ENCODE peak calls at places on chromosomes 13 and 19, in six cellular contexts. C is mammary epithelial cell, A is heart right ventricle, W is tibial artery, U is heart left ventricle, T is upper lobe of right lung. K is an unnamed sample.

GRCh38 chr19:55283548-55284393 is at the start of gene BRSK1:
- DNase-seq in A (peak; percentile 72), U (peak; percentile 68), W (no peak), T (no peak), C (no peak), K (peak; percentile 84)

GRCh38 chr13:101327844-101328243 is 88.5 kb downstream of the NALCN start:
- DNase-seq in C (no peak), W (no peak), U (no peak), T (no peak), A (no peak), K (no peak)

GRCh38 chr19:7112675-7113074 is 43.2 kb downstream of the ZNF557 start:
- DNase-seq in T (no peak), U (no peak), W (no peak), A (no peak), C (no peak), K (no peak)

GRCh38 chr13:30581582-30581981 is 36.1 kb upstream of the USPL1 start:
- DNase-seq in C (no peak), U (no peak), W (no peak), A (no peak), T (no peak), K (peak; percentile 30)

GRCh38 chr13:51768378-51768921 is 35.5 kb downstream of the DHRS12 start:
- DNase-seq in A (no peak), W (no peak), T (no peak), C (no peak), U (no peak), K (no peak)

GRCh38 chr19:8084152-8084551 is 31.6 kb downstream of the CCL25 start:
- DNase-seq in U (no peak), C (no peak), T (no peak), W (no peak), A (no peak), K (no peak)

GRCh38 chr19:45958763-45959516 is 14.7 kb downstream of the NOVA2 start:
- DNase-seq in U (no peak), C (no peak), T (no peak), A (no peak), W (no peak), K (no peak)

GRCh38 chr13:96041326-96042092 is 11.7 kb downstream of the UGGT2 start:
- DNase-seq in W (no peak), U (no peak), A (no peak), T (no peak), C (no peak), K (no peak)

GRCh38 chr19:33558846-33559245 is 37.3 kb upstream of the PEPD start:
- DNase-seq in C (peak; percentile 3), U (no peak), T (peak; percentile 26), A (no peak), W (no peak), K (no peak)

GRCh38 chr19:13797870-13798269 is 2.6 kb downstream of the ZSWIM4 start:
- DNase-seq in T (no peak), U (no peak), C (peak; percentile 80), A (no peak), W (no peak), K (no peak)

GRCh38 chr13:104837756-104838155 is 1697.7 kb downstream of the EFNB2 start:
- DNase-seq in A (no peak), T (no peak), W (no peak), U (no peak), C (no peak), K (no peak)

GRCh38 chr19:58330458-58330857 is 3.7 kb downstream of the ZSCAN22 start:
- DNase-seq in W (no peak), C (peak; percentile 83), U (no peak), T (no peak), A (no peak), K (no peak)

GRCh38 chr19:53903055-53903680 is 5.9 kb upstream of the CACNG7 start:
- DNase-seq in C (peak; percentile 57), U (no peak), T (no peak), W (no peak), A (peak; percentile 26), K (peak; percentile 91)

GRCh38 chr13:110885966-110886365 is 28.9 kb downstream of the ANKRD10 start:
- DNase-seq in A (no peak), T (no peak), C (no peak), W (no peak), U (no peak), K (no peak)
- TF ChIP-seq CTCF in A (no peak), T (no peak), C (no peak), W (no peak), U (no peak), K (peak; percentile 2)

GRCh38 chr13:24685314-24685713 is 5.1 kb downstream of the ATP12A start:
- DNase-seq in W (no peak), U (no peak), A (no peak), T (no peak), C (no peak), K (no peak)

GRCh38 chr13:24683833-24684599 is 3.8 kb downstream of the ATP12A start:
- DNase-seq in U (peak; percentile 50), A (peak; percentile 43), C (peak; percentile 30), W (no peak), T (peak; percentile 78), K (peak; percentile 64)

GRCh38 chr13:24683370-24683769 is 3.2 kb downstream of the ATP12A start:
- DNase-seq in W (no peak), C (no peak), U (no peak), T (no peak), A (no peak), K (no peak)

GRCh38 chr13:24682353-24682752 is 2.1 kb downstream of the ATP12A start:
- DNase-seq in U (no peak), C (no peak), T (no peak), A (no peak), W (no peak), K (no peak)

DNA sequence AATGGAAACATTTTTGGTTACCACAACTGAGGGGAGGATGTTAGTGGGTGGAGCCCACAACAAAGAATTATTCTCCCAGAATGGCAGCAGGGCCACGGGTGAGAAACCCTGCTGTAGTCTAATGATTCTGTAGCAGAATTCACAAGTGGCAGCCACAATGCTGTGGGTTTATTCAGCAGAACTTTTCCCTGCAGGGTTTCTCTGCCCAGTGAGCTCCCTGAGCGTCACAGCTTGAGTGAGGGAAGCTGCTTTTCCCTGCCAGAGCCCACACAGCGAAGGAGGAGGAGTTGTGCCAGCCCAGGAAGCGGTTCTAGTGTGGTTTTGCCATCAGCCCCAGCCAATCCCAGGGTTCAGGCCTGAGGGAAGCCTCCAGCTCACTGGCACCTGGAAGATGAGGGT is 4.4 kb downstream of the ATP12A start:
- DNase-seq in A (no peak), C (peak; percentile 62), T (no peak), W (no peak), U (no peak), K (peak; percentile 49)
- H3K27ac ChIP-seq in A (no peak overlapping the region), C (peak overlapping the region; percentile 18), T (no peak overlapping the region), W (no peak overlapping the region), U (no peak overlapping the region), K (no peak overlapping the region)

GRCh38 chr19:42206871-42207755 is 10.4 kb downstream of the DEDD2 start:
- DNase-seq in T (no peak), W (no peak), C (peak; percentile 71), U (no peak), A (no peak), K (no peak)

GRCh38 chr19:42203700-42204099 is 13.8 kb downstream of the DEDD2 start:
- DNase-seq in W (no peak), A (no peak), U (no peak), C (no peak), T (no peak), K (no peak)

GRCh38 chr19:42201489-42202289 is 15.8 kb downstream of the DEDD2 start:
- DNase-seq in U (peak; percentile 43), T (peak; percentile 84), W (peak; percentile 73), C (no peak), A (no peak), K (no peak)

GRCh38 chr19:42202290-42202867 is 15.1 kb downstream of the DEDD2 start:
- DNase-seq in W (no peak), A (no peak), U (no peak), T (no peak), C (no peak), K (no peak)

DNA sequence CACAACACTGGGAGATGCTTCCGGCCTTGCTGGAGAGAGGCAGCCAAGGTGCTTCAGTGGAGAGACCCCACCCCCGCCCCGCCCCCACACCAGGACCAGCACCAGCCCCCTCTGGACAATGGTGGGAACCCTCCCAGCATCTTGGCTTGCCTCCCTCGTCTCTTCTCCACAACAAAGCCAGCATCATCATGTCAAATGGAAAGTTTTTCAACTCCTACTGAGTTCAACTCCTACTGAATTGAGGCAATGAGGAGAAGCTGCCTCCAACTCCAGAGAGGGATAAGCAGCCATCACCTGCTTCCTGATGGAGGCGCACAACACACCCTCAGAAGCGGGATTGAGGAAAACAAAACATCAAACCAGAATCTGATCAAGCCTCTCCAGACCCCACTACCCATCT is 12.8 kb downstream of the DEDD2 start:
- DNase-seq in C (no peak), T (no peak), U (no peak), W (no peak), A (no peak), K (no peak)
- H3K36me3 ChIP-seq in C (peaks cover 19% of the 10 kb centered on the region), T (peaks cover 75% of the 10 kb centered on the region), U (no peaks in the 10 kb centered on the region), W (peaks cover 94% of the 10 kb centered on the region), A (peaks cover 5% of the 10 kb centered on the region), K (peaks cover 40% of the 10 kb centered on the region)

GRCh38 chr13:103263448-103263847 is 197.2 kb upstream of the SLC10A2 start:
- DNase-seq in U (no peak), A (no peak), W (no peak), T (no peak), C (no peak), K (no peak)
- TF ChIP-seq CTCF in U (no peak), A (no peak), W (no peak), T (no peak), C (no peak), K (no peak)

GRCh38 chr19:3402631-3403443 is 36.5 kb downstream of the NFIC start:
- DNase-seq in U (no peak), C (no peak), T (no peak), A (no peak), W (no peak), K (no peak)

GRCh38 chr19:3406571-3407111 is 40.3 kb downstream of the NFIC start:
- DNase-seq in C (no peak), A (no peak), W (no peak), T (no peak), U (no peak), K (no peak)

GRCh38 chr19:3403489-3404323 is 37.3 kb downstream of the NFIC start:
- DNase-seq in C (peak; percentile 11), U (peak; percentile 95), T (peak; percentile 93), A (peak; percentile 95), W (peak; percentile 98), K (peak; percentile 98)

GRCh38 chr19:3404324-3405260 is 38.2 kb downstream of the NFIC start:
- DNase-seq in T (peak; percentile 91), C (no peak), U (peak; percentile 92), W (peak; percentile 96), A (peak; percentile 93), K (no peak)

GRCh38 chr19:3405261-3405653 is 38.9 kb downstream of the NFIC start:
- DNase-seq in U (no peak), A (no peak), W (no peak), T (no peak), C (no peak), K (no peak)
- H3K27ac ChIP-seq in U (peak overlapping the region; percentile 98), A (peak overlapping the region; percentile 100), W (peak overlapping the region; percentile 98), T (peak overlapping the region; percentile 99), C (no peak overlapping the region), K (no peak overlapping the region)

K was measured in cardiac muscle cell.